ENCODE peak calls at places on chromosomes 11 and 22, in four cellular contexts. V, P, L and M are unnamed samples.

GRCh38 chr11:18775492-18776292 is 15.9 kb downstream of the PTPN5 start:
- DNase-seq in V (peak), P (peak), L (peak), M (peak)

GRCh38 chr11:128424867-128425285 is 162.5 kb downstream of the ETS1 start:
- DNase-seq in V (no peak), P (no peak), L (peak), M (no peak)

GRCh38 chr11:71962428-71963038 is 33.7 kb downstream of the RNF121 start:
- DNase-seq in V (no peak), P (no peak), L (no peak), M (no peak)

GRCh38 chr11:3121931-3122774 is 43.0 kb downstream of the OSBPL5 start:
- DNase-seq in V (no peak), P (no peak), L (no peak), M (no peak)

GRCh38 chr11:61881397-61881796 is 9.9 kb downstream of the FADS3 start:
- DNase-seq in V (no peak), P (no peak), L (no peak), M (no peak)

GRCh38 chr11:45805305-45806071 is 539 bp downstream of the SLC35C1 start:
- DNase-seq in V (no peak), P (no peak), L (peak), M (no peak)

GRCh38 chr11:29448246-29448877 is 568.5 kb downstream of the KCNA4 start:
- DNase-seq in V (no peak), P (peak), L (no peak), M (no peak)

GRCh38 chr11:56103210-56103737 is at the start of gene OR8H2:
- DNase-seq in V (no peak), P (no peak), L (no peak), M (no peak)

GRCh38 chr11:24635588-24636290 is 138.9 kb downstream of the LUZP2 start:
- DNase-seq in V (no peak), P (no peak), L (no peak), M (no peak)

GRCh38 chr11:91686700-91687099 is 537.9 kb upstream of the FAT3 start:
- DNase-seq in V (no peak), P (no peak), L (no peak), M (no peak)

GRCh38 chr11:55457641-55458040 is 89.9 kb downstream of the OR4A15 start:
- DNase-seq in V (no peak), P (no peak), L (no peak), M (no peak)

GRCh38 chr11:10436224-10436623 is 18.8 kb upstream of the AMPD3 start:
- DNase-seq in V (no peak), P (no peak), L (no peak), M (no peak)

GRCh38 chr11:108698844-108699642 is 34.2 kb downstream of the DDX10 start:
- DNase-seq in V (no peak), P (no peak), L (no peak), M (no peak)

GRCh38 chr11:13663631-13664071 is 4.8 kb upstream of the FAR1 start:
- DNase-seq in V (no peak), P (no peak), L (no peak), M (no peak)

GRCh38 chr11:6681949-6682348 is 1.2 kb downstream of the MRPL17 start:
- DNase-seq in V (peak), P (no peak), L (no peak), M (no peak)

GRCh38 chr11:35553831-35554230 is 28.4 kb upstream of the PAMR1 start:
- DNase-seq in V (no peak), P (no peak), L (no peak), M (no peak)

GRCh38 chr22:43481528-43482309 is 69.9 kb downstream of the MPPED1 start:
- DNase-seq in V (no peak), P (no peak), L (peak), M (no peak)

GRCh38 chr11:10317776-10318526 is 13.1 kb downstream of the ADM start:
- DNase-seq in V (no peak), P (no peak), L (no peak), M (no peak)

GRCh38 chr11:126926376-126926791 is 74.2 kb downstream of the KIRREL3 start:
- DNase-seq in V (no peak), P (no peak), L (no peak), M (no peak)

GRCh38 chr11:113683481-113684046 is 22.5 kb downstream of the TMPRSS5 start:
- DNase-seq in V (no peak), P (no peak), L (no peak), M (no peak)

GRCh38 chr22:39224550-39224949 is 20.2 kb downstream of the PDGFB start:
- DNase-seq in V (no peak), P (no peak), L (no peak), M (no peak)

GRCh38 chr11:61041755-61042518 is 60.4 kb upstream of the CD5 start:
- DNase-seq in V (no peak), P (no peak), L (no peak), M (no peak)

GRCh38 chr11:130400793-130401483 is 27.5 kb downstream of the ADAMTS8 start:
- DNase-seq in V (no peak), P (no peak), L (no peak), M (no peak)

GRCh38 chr11:108743851-108744250 is 79.0 kb downstream of the DDX10 start:
- DNase-seq in V (no peak), P (no peak), L (no peak), M (no peak)

GRCh38 chr11:94111241-94111640 is 17.4 kb upstream of the PANX1 start:
- DNase-seq in V (no peak), P (no peak), L (no peak), M (no peak)

GRCh38 chr11:77874206-77874605 is 53.3 kb downstream of the AAMDC start:
- DNase-seq in V (no peak), P (no peak), L (no peak), M (no peak)

GRCh38 chr22:42310301-42310981 is 40.0 kb upstream of the TCF20 start:
- DNase-seq in V (no peak), P (no peak), L (no peak), M (no peak)

GRCh38 chr11:132078677-132079076 is 708.3 kb downstream of the NTM start:
- DNase-seq in V (no peak), P (no peak), L (no peak), M (no peak)

GRCh38 chr11:104320091-104320490 is 156.1 kb upstream of the PDGFD start:
- DNase-seq in V (no peak), P (no peak), L (no peak), M (no peak)

GRCh38 chr11:1041936-1042608 is 5.6 kb upstream of the MUC6 start:
- DNase-seq in V (peak), P (no peak), L (peak), M (no peak)

GRCh38 chr11:61571337-61571736 is 9.5 kb downstream of the SYT7 start:
- DNase-seq in V (no peak), P (no peak), L (no peak), M (no peak)

GRCh38 chr11:44595964-44596381 is 30.5 kb downstream of the CD82 start:
- DNase-seq in V (no peak), P (no peak), L (no peak), M (no peak)

GRCh38 chr11:35796542-35796941 is 134.0 kb downstream of the TRIM44 start:
- DNase-seq in V (no peak), P (no peak), L (no peak), M (peak)

GRCh38 chr22:26086359-26086758 is 82.9 kb upstream of the SEZ6L start:
- DNase-seq in V (no peak), P (no peak), L (no peak), M (no peak)
- TF ChIP-seq TCF7L2 in V (no peak), P (no peak), L (no peak), M (no peak)

DNA sequence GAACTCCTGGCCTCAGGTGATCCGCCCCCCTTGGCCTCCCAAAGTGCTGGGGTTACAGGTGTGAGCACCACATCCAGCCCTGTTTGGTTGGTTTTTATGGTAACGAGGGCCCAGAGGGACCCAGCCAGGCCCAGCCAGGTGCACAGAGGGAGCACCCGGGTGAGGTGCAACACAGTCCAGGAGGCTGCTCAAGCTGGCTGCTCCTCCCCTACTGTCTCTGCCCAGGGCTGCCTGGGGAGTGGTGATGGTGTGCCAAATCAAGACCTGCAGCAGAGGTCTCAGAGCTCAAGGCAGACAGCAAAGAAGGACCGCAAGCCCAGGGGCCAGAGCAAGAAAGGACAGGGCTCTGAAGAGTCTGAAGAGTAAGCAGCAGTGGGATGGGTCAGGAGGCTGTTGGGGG is 1.4 kb downstream of the TSGA10IP start:
- DNase-seq in V (no peak), P (no peak), L (no peak), M (no peak)
- H3K4me3 ChIP-seq in V (no peak), P (no peak), L (no peak), M (no peak)

DNA sequence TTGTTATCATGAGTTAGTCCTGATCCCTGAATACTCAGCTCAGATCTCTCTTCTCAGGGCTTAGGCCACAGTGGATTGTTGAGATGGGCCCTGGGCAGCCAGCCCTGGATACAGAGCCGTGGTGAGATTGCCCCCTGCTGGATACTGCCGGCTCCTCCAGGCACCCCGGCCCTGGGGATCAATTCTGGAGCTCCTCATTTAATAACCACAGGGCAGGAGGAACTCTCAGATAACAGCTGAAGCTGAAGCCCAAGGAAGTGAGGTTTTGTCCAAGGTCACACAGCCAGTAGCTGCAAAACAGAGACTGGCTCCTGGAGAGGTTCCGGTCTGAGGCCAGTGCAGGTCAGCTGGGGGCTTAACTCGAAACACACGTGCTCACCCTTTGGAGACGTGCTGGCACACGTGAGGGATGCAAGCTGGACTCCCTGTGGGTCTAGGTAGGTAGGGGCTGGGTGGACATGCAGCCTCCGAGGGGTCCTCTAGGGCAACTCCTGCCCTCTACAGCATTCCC is 16.0 kb downstream of the USH1C start:
- DNase-seq in V (peak), P (no peak), L (peak), M (peak)
- TF ChIP-seq TCF7L2 in V (no peak), P (no peak), L (no peak), M (no peak)

DNA sequence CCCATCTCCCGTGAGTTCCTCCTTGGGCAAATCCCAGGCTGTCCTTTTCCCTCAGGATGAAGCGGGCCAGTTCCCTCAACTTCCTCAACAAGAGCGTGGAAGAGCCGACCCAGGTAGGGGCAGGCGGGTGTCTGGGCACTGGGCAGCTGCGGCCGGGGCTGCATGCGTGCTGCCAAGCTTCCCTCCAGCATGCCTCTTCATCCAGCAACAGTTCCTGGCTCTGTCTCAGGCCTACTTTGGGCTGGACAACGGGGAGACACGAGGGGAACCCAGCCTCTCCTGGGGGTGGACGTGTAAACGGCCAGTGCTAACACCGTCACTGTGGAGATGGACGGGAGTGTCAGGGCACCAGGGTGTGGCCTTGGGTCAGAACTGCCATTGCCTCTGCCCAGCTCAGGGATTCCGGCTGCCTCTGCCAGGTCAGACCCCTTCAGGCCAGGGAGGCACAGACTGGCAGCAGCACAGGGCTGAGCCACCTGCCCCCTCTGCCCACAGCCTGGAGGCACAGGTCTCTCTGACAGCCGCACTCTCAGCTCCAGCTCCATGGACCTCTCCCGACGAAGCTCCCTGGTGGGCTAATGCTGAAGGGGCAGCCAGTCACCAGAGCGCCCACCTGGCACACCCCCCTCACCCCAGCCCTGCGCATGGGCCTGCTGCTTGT is 1.9 kb upstream of the RAB1B start:
- DNase-seq in V (no peak), P (no peak), L (no peak), M (no peak)
- H3K4me3 ChIP-seq in V (no peak), P (peak), L (no peak), M (peak)

GRCh38 chr11:27328602-27329001 is 34.4 kb downstream of the CCDC34 start:
- DNase-seq in V (no peak), P (no peak), L (peak), M (no peak)

GRCh38 chr11:27329867-27330632 is 33.0 kb downstream of the CCDC34 start:
- DNase-seq in V (no peak), P (no peak), L (no peak), M (no peak)

GRCh38 chr11:27330633-27331270 is 32.3 kb downstream of the CCDC34 start:
- DNase-seq in V (no peak), P (no peak), L (peak), M (no peak)

GRCh38 chr11:27331984-27332383 is 31.0 kb downstream of the CCDC34 start:
- DNase-seq in V (no peak), P (no peak), L (peak), M (no peak)
- TF ChIP-seq TCF7L2 in V (no peak), P (no peak), L (no peak), M (no peak)